ENCODE peak calls at places on chromosomes 7 and 10, in ten cellular contexts. V is RWPE2, I is pancreas, T is thoracic aorta, D is fibroblast of lung, U is PC-3, P is heart right ventricle, R is cardiac muscle cell, A is stomach, J is breast epithelium. N is an unnamed sample. For H3K4me1, the result is how much of the 10 kb centered on the place peaks cover.

GRCh38 chr7:91089382-91089963 is 174.8 kb upstream of the FZD1 start:
- DNase-seq in V (no peak), I (no peak), T (no peak), D (peak), U (peak), P (no peak), R (peak), A (no peak), J (no peak), N (no peak)

GRCh38 chr10:16779375-16779774 is 37.8 kb downstream of the RSU1 start:
- DNase-seq in V (no peak), I (no peak), T (no peak), D (peak), U (no peak), P (no peak), R (peak), A (no peak), J (no peak), N (no peak)

GRCh38 chr10:84768132-84768531 is 439.7 kb downstream of the CCSER2 start:
- DNase-seq in V (no peak), I (no peak), T (no peak), D (no peak), U (no peak), P (no peak), R (no peak), A (no peak), J (no peak), N (no peak)

GRCh38 chr10:124446830-124447740 is 2.8 kb downstream of the NKX1-2 start:
- DNase-seq in V (no peak), I (no peak), T (no peak), D (no peak), U (no peak), P (no peak), R (no peak), A (no peak), J (no peak), N (no peak)

GRCh38 chr7:4139656-4140320 is 542.3 kb upstream of the FOXK1 start:
- DNase-seq in V (peak), I (peak), T (no peak), D (no peak), U (no peak), P (no peak), R (no peak), A (no peak), J (no peak), N (no peak)

GRCh38 chr7:98683514-98683913 is 66.4 kb downstream of the NPTX2 start:
- DNase-seq in V (no peak), I (no peak), T (no peak), D (no peak), U (no peak), P (no peak), R (no peak), A (no peak), J (no peak), N (no peak)

GRCh38 chr10:3194871-3195270 is 22.3 kb upstream of the PITRM1 start:
- DNase-seq in V (no peak), I (no peak), T (no peak), D (no peak), U (no peak), P (no peak), R (no peak), A (no peak), J (no peak), N (no peak)

GRCh38 chr10:69425513-69426298 is 9.0 kb upstream of the TACR2 start:
- DNase-seq in V (no peak), I (no peak), T (no peak), D (no peak), U (peak), P (no peak), R (no peak), A (peak), J (peak), N (peak)

GRCh38 chr10:114002422-114002821 is 41.2 kb upstream of the ADRB1 start:
- DNase-seq in V (no peak), I (no peak), T (no peak), D (no peak), U (no peak), P (no peak), R (no peak), A (no peak), J (no peak), N (no peak)

GRCh38 chr10:132676193-132676891 is 109.6 kb downstream of the NKX6-2 start:
- DNase-seq in V (peak), I (peak), T (no peak), D (no peak), U (no peak), P (no peak), R (no peak), A (peak), J (no peak), N (no peak)

GRCh38 chr7:99112097-99112496 is 31.8 kb downstream of the SMURF1 start:
- DNase-seq in V (no peak), I (no peak), T (no peak), D (no peak), U (peak), P (no peak), R (no peak), A (no peak), J (no peak), N (no peak)

GRCh38 chr7:47428780-47429472 is 153.0 kb downstream of the TNS3 start:
- DNase-seq in V (no peak), I (no peak), T (no peak), D (no peak), U (no peak), P (no peak), R (no peak), A (no peak), J (no peak), N (no peak)

GRCh38 chr7:95527033-95527775 is 41.5 kb downstream of the ASB4 start:
- DNase-seq in V (no peak), I (no peak), T (no peak), D (peak), U (peak), P (peak), R (peak), A (no peak), J (peak), N (peak)

GRCh38 chr10:84424731-84425165 is 96.4 kb downstream of the CCSER2 start:
- DNase-seq in V (no peak), I (peak), T (peak), D (peak), U (peak), P (peak), R (peak), A (peak), J (peak), N (peak)

GRCh38 chr10:128324058-128324457 is 197.8 kb upstream of the MKI67 start:
- DNase-seq in V (no peak), I (no peak), T (no peak), D (no peak), U (no peak), P (peak), R (no peak), A (no peak), J (no peak), N (no peak)

GRCh38 chr10:126262186-126262838 is 126.0 kb downstream of the ADAM12 start:
- DNase-seq in V (no peak), I (no peak), T (no peak), D (no peak), U (no peak), P (no peak), R (no peak), A (no peak), J (no peak), N (no peak)

DNA sequence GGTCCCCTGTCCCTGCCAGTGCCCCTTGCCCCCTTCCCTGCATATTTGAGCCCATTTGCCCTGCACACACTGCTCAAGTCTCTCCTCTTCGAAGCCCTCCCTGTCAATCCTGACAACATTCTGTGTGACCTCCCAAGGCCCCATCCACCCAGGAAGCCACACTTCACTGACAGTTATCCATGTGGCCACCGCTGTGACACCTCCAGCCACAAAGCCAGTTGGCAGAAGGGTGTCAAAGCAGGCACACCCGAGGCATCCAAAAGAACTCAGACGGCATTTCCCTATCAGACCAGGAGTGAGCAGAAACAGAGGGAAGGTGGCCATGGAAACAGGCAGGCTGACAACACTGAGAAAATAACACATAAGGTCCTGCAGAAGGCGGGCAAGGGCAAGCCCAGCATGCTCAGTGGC is 4.6 kb downstream of the POLM start:
- DNase-seq in V (no peak), I (peak), T (no peak), D (no peak), U (no peak), P (peak), R (no peak), A (no peak), J (no peak), N (no peak)
- H3K4me1 ChIP-seq in V (under half), I (under half), T (under half), D (under half), U (under half), P (half or more), R (under half), A (half or more), J (under half), N (under half)

DNA sequence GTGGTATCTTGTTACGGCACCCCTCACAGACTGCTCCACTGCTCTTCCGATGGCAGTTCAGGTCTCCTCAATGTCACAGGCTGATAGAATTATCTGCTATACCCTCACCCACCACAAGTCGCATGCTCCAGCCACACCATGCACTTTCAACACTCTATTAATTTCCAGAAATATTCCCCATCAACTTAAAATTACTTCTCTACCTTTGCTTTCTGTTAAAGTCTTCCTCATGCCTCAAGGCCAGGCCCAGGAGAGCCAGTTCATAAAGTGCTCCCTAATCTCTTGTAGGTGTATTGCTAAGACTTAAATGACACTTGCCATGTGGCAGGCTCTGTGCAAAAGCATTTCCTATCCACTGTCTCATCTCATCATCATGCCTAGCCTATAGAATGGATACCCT is 105.9 kb upstream of the ARID5B start:
- DNase-seq in V (no peak), I (no peak), T (no peak), D (no peak), U (peak), P (no peak), R (no peak), A (no peak), J (no peak), N (no peak)
- TF ChIP-seq CTCF in V (no peak), I (no peak), T (no peak), D (no peak), U (peak), P (no peak), R (peak), A (no peak), J (no peak), N (no peak)

DNA sequence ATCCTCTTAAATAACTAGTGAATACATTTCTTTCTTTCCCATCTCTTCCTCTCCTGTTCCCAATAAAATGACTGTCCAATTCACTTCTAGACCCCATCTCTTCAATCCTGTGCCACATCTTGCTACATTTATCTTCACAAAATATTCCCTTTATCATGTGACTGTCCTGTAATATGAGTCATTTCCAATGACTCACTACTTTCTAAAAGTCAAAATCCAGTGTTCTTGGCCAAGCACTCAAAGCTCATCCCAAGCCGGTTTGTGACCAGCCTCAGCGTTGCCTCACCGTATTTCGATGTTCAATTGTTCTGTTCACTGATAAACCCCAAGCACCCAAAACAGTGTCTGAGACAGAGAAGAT is 104.7 kb downstream of the PARD3 start:
- DNase-seq in V (no peak), I (no peak), T (no peak), D (peak), U (peak), P (no peak), R (peak), A (no peak), J (peak), N (no peak)
- H3K4me1 ChIP-seq in V (under half), I (under half), T (under half), D (under half), U (half or more), P (half or more), R (under half), A (half or more), J (under half), N (under half)

DNA sequence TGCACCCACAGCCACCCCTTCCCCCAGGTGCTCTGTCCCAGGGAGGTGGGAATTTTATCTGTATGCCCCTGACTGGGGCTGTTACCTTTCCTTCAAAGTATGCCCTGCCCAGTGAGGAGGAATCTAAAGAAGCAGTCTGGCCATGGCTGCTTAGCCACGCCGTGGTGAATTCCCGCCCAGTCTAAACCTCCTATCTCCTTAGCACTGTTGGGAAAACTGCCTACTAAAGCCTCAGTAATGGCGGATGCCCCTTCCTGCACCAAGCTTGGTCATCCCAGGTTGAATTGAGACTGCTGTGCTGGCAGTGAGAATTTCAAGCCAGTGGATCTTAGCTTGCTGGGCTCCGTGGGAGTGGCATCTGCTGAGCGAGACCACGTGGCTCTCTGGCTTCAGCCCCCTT is 87.1 kb downstream of the ABCC2 start:
- DNase-seq in V (no peak), I (no peak), T (no peak), D (no peak), U (no peak), P (no peak), R (no peak), A (no peak), J (no peak), N (no peak)
- TF ChIP-seq CTCF in V (no peak), I (no peak), T (no peak), D (no peak), U (no peak), P (no peak), R (no peak), A (no peak), J (no peak), N (no peak)

DNA sequence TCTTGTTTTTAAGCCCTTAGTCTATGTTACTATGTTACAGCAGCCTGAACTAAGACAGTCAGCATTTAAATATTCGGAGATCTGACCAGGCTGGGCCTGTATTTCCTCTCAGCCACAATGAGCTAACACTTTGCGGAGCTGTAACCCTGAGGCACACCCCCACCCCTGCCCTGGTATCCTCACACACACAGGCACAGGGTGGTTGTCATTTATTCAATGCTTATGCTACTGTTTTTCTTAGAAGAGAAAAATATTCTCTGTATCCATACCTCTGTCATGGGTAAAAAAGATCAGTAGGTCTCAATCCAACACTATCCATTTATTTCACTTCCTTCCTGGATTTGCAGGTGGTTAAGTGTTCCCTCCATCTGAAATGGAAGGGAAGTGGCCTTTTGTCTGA is 80.3 kb upstream of the TRIL start:
- DNase-seq in V (no peak), I (no peak), T (no peak), D (peak), U (peak), P (no peak), R (peak), A (no peak), J (no peak), N (no peak)
- H3K4me1 ChIP-seq in V (under half), I (under half), T (under half), D (under half), U (under half), P (half or more), R (under half), A (under half), J (under half), N (under half)